ENCODE peak calls at places on chromosomes 13 and 19, in six cellular contexts. One of them, this sample, is unnamed.

GRCh38 chr19:21751379-21751778 is 16.0 kb downstream of the ZNF100 start:
- DNase-seq in tibial nerve: no peak
- DNase-seq in heart left ventricle: no peak
- DNase-seq in IMR-90: peak
- DNase-seq in HCT116: no peak
- DNase-seq in A549: no peak
- DNase-seq in this sample: no peak

GRCh38 chr13:98475521-98475920 is 101.4 kb downstream of the STK24 start:
- DNase-seq in A549: no peak
- DNase-seq in heart left ventricle: no peak
- DNase-seq in tibial nerve: no peak
- DNase-seq in IMR-90: no peak
- DNase-seq in HCT116: no peak
- DNase-seq in this sample: no peak

GRCh38 chr19:23823952-23824389 is 65.3 kb upstream of the ZNF681 start:
- DNase-seq in tibial nerve: no peak
- DNase-seq in A549: peak
- DNase-seq in HCT116: no peak
- DNase-seq in IMR-90: no peak
- DNase-seq in heart left ventricle: no peak
- DNase-seq in this sample: no peak

GRCh38 chr19:38209671-38210457 is 14.2 kb downstream of the DPF1 start:
- DNase-seq in HCT116: no peak
- DNase-seq in tibial nerve: peak
- DNase-seq in A549: no peak
- DNase-seq in IMR-90: peak
- DNase-seq in heart left ventricle: peak
- DNase-seq in this sample: no peak

GRCh38 chr19:17522988-17523872 is 11.8 kb downstream of the PGLS start:
- DNase-seq in heart left ventricle: peak
- DNase-seq in IMR-90: no peak
- DNase-seq in tibial nerve: peak
- DNase-seq in HCT116: no peak
- DNase-seq in A549: no peak
- DNase-seq in this sample: peak

GRCh38 chr19:19263886-19264487 is 9.1 kb downstream of the TM6SF2 start:
- DNase-seq in IMR-90: no peak
- DNase-seq in heart left ventricle: no peak
- DNase-seq in HCT116: no peak
- DNase-seq in tibial nerve: no peak
- DNase-seq in A549: no peak
- DNase-seq in this sample: no peak

GRCh38 chr13:49546559-49546958 is 38.8 kb downstream of the RCBTB1 start:
- DNase-seq in A549: no peak
- DNase-seq in HCT116: no peak
- DNase-seq in heart left ventricle: no peak
- DNase-seq in IMR-90: no peak
- DNase-seq in tibial nerve: no peak
- DNase-seq in this sample: no peak

GRCh38 chr13:95626768-95627167 is 17.7 kb downstream of the DZIP1 start:
- DNase-seq in HCT116: no peak
- DNase-seq in A549: no peak
- DNase-seq in tibial nerve: no peak
- DNase-seq in IMR-90: no peak
- DNase-seq in heart left ventricle: no peak
- DNase-seq in this sample: no peak

GRCh38 chr13:93036380-93036779 is 190.2 kb upstream of the GPC6 start:
- DNase-seq in A549: no peak
- DNase-seq in HCT116: no peak
- DNase-seq in heart left ventricle: no peak
- DNase-seq in tibial nerve: no peak
- DNase-seq in IMR-90: no peak
- DNase-seq in this sample: no peak

GRCh38 chr19:18658366-18658855 is 21.6 kb downstream of the KLHL26 start:
- DNase-seq in heart left ventricle: no peak
- DNase-seq in A549: no peak
- DNase-seq in IMR-90: no peak
- DNase-seq in tibial nerve: no peak
- DNase-seq in HCT116: no peak
- DNase-seq in this sample: no peak

GRCh38 chr13:80979035-80979641 is 638.2 kb upstream of the SPRY2 start:
- DNase-seq in heart left ventricle: peak
- DNase-seq in A549: peak
- DNase-seq in tibial nerve: peak
- DNase-seq in HCT116: peak
- DNase-seq in IMR-90: peak
- DNase-seq in this sample: peak

GRCh38 chr19:2524840-2525723 is 49.2 kb downstream of the GADD45B start:
- DNase-seq in tibial nerve: no peak
- DNase-seq in IMR-90: peak
- DNase-seq in HCT116: peak
- DNase-seq in A549: peak
- DNase-seq in heart left ventricle: peak
- DNase-seq in this sample: no peak

GRCh38 chr13:91185294-91185863 is 162.1 kb upstream of the MIR17HG start:
- DNase-seq in A549: peak
- DNase-seq in heart left ventricle: no peak
- DNase-seq in IMR-90: peak
- DNase-seq in HCT116: peak
- DNase-seq in tibial nerve: no peak
- DNase-seq in this sample: no peak

GRCh38 chr13:106101201-106101600 is 434.3 kb downstream of the EFNB2 start:
- DNase-seq in IMR-90: no peak
- DNase-seq in tibial nerve: no peak
- DNase-seq in heart left ventricle: no peak
- DNase-seq in A549: no peak
- DNase-seq in HCT116: no peak
- DNase-seq in this sample: no peak

GRCh38 chr19:58182577-58182988 is 278 bp upstream of the ZNF274 start:
- DNase-seq in A549: no peak
- DNase-seq in heart left ventricle: no peak
- DNase-seq in IMR-90: no peak
- DNase-seq in HCT116: no peak
- DNase-seq in tibial nerve: no peak
- DNase-seq in this sample: no peak

GRCh38 chr13:29849071-29849541 is 1.3 kb downstream of the UBL3 start:
- DNase-seq in A549: peak
- DNase-seq in IMR-90: peak
- DNase-seq in HCT116: no peak
- DNase-seq in tibial nerve: peak
- DNase-seq in heart left ventricle: no peak
- DNase-seq in this sample: no peak

GRCh38 chr19:38974599-38975213 is 836 bp downstream of the FBXO17 start:
- DNase-seq in HCT116: no peak
- DNase-seq in A549: peak
- DNase-seq in heart left ventricle: no peak
- DNase-seq in tibial nerve: no peak
- DNase-seq in IMR-90: no peak
- DNase-seq in this sample: no peak

GRCh38 chr13:22893777-22894176 is 287.0 kb upstream of the SGCG start:
- DNase-seq in heart left ventricle: no peak
- DNase-seq in IMR-90: no peak
- DNase-seq in A549: no peak
- DNase-seq in HCT116: no peak
- DNase-seq in tibial nerve: no peak
- DNase-seq in this sample: no peak

GRCh38 chr19:28494466-28494865 is 718.5 kb downstream of the UQCRFS1 start:
- DNase-seq in HCT116: no peak
- DNase-seq in IMR-90: no peak
- DNase-seq in A549: no peak
- DNase-seq in heart left ventricle: no peak
- DNase-seq in tibial nerve: no peak
- DNase-seq in this sample: no peak

GRCh38 chr13:86591862-86592261 is 792.6 kb upstream of the SLITRK6 start:
- DNase-seq in tibial nerve: no peak
- DNase-seq in heart left ventricle: no peak
- DNase-seq in HCT116: no peak
- DNase-seq in A549: no peak
- DNase-seq in IMR-90: peak
- DNase-seq in this sample: no peak

GRCh38 chr13:101554420-101555125 is 102.1 kb downstream of the ITGBL1 start:
- DNase-seq in tibial nerve: no peak
- DNase-seq in IMR-90: no peak
- DNase-seq in A549: no peak
- DNase-seq in heart left ventricle: no peak
- DNase-seq in HCT116: no peak
- DNase-seq in this sample: no peak

GRCh38 chr19:52896431-52897148 is 845 bp downstream of the ZNF320 start:
- DNase-seq in heart left ventricle: peak
- DNase-seq in HCT116: no peak
- DNase-seq in IMR-90: peak
- DNase-seq in tibial nerve: peak
- DNase-seq in A549: no peak
- DNase-seq in this sample: no peak

GRCh38 chr19:52889931-52890330 is 7.5 kb downstream of the ZNF320 start:
- DNase-seq in IMR-90: no peak
- DNase-seq in tibial nerve: no peak
- DNase-seq in HCT116: no peak
- DNase-seq in heart left ventricle: no peak
- DNase-seq in A549: no peak
- DNase-seq in this sample: no peak

GRCh38 chr19:52889076-52889475 is 8.4 kb downstream of the ZNF320 start:
- DNase-seq in IMR-90: no peak
- DNase-seq in HCT116: no peak
- DNase-seq in heart left ventricle: no peak
- DNase-seq in tibial nerve: no peak
- DNase-seq in A549: no peak
- DNase-seq in this sample: no peak

DNA sequence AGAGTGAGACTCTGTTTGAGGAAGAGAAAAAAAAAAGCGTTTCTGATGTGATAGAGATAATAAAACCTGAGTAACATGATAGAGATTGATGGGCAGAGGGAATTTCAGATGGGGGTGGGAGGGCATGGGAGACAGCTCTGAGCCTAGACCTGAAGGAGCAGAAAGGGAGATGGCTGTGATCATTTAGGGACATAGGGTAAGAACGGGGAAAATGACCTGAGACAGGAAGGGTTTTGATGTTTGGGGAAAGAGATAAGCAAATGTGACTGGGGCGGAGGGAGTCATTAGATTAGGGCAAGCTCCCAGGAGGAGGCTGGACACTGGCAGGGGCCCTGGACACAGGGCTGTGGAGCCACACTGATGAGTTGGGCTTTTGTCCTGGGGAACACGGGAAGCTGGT is 6.1 kb downstream of the ZNF320 start:
- DNase-seq in HCT116: no peak
- DNase-seq in heart left ventricle: no peak
- DNase-seq in tibial nerve: no peak
- DNase-seq in A549: no peak
- DNase-seq in IMR-90: no peak
- DNase-seq in this sample: no peak
- TF ChIP-seq POLR2A in HCT116: no peak
- TF ChIP-seq POLR2A in heart left ventricle: no peak
- TF ChIP-seq POLR2A in tibial nerve: no peak
- TF ChIP-seq POLR2A in A549: no peak
- TF ChIP-seq POLR2A in IMR-90: no peak
- TF ChIP-seq POLR2A in this sample: no peak

DNA sequence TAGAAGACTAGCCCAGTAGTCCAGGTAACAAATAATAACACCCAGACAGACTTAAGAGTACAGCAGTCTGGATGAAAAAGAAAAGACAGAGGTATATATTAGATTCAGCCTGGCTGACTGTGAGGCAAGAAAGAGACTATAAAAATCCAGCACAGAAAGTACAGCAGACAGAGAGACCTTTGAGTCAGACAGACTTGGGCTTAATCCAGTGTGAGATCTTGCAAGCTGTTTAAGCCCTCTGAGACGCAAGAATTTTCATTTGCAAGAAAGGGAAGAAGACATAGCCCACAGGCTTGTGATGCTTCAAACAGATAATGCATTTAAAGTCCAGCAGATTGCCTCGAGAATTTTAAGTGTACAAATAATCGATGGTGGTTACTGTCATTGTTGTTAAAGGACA is 471.4 kb downstream of the LIG4 start:
- DNase-seq in IMR-90: peak
- DNase-seq in tibial nerve: no peak
- DNase-seq in heart left ventricle: no peak
- DNase-seq in HCT116: no peak
- DNase-seq in A549: no peak
- DNase-seq in this sample: no peak
- H3K4me3 ChIP-seq in IMR-90: no peak
- H3K4me3 ChIP-seq in tibial nerve: no peak
- H3K4me3 ChIP-seq in heart left ventricle: no peak
- H3K4me3 ChIP-seq in HCT116: no peak
- H3K4me3 ChIP-seq in A549: no peak
- H3K4me3 ChIP-seq in this sample: no peak

DNA sequence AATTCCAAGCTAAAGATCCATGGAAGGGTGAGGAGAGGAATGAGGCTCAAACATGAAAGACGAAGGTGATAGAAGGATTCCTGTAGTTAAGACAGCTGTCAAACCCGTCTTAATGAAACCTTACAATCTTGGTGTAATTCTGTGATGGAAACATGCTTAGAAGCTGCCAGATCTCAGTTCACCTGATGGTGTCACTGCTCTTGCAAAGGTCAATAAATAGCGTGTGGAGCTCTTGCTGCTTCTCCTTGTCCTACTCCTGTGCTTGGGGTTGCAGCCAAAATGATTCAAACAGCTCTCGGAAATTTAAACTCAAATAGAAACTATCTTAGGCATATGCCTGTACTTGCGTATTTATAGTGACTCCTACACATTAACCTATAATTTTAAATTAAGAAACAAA is 1705.0 kb downstream of the OLFM4 start:
- DNase-seq in HCT116: no peak
- DNase-seq in A549: peak
- DNase-seq in tibial nerve: no peak
- DNase-seq in IMR-90: no peak
- DNase-seq in heart left ventricle: no peak
- DNase-seq in this sample: no peak
- TF ChIP-seq POLR2A in HCT116: no peak
- TF ChIP-seq POLR2A in A549: no peak
- TF ChIP-seq POLR2A in tibial nerve: no peak
- TF ChIP-seq POLR2A in IMR-90: no peak
- TF ChIP-seq POLR2A in heart left ventricle: no peak
- TF ChIP-seq POLR2A in this sample: no peak

DNA sequence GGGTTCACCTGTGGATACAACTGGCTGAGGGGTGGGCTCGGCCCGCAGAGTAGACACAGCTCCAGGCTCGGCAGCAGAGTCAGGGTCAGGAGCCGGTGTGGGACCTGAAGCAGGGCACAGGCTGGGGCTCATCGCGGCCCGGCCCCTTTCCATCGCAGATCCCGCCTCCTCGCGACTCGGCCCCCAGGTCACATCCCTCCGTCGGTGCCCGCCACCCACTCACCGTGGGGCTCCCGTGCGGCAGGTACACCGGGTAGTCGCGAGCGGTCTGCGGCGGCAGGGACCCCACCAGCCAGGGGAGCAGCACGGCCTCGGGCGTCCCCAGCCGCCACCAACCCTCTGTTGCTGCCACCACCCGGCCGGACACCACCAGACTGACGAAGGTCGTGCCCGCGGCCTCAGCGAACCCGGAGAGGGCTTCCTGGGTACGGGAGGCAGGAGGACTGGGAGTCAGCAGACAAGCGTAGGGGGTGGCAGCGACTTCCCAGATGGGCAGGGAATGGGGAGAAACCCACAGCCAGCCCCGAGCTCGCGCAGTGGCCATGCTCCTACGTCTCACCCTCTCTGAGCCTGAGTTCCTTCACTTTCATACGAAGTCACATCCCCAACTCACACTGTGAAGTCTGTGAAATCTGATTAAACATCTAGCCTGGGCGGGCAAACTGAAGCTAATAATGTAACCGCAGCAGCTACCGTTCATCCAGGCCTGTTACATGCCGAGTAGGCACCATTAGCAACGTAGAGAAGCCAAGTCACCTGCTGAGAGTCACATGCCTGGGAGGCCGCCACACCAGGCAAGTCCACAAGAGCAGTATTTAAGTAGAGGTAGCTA is 3.7 kb downstream of the FUZ start:
- DNase-seq in IMR-90: no peak
- DNase-seq in heart left ventricle: peak
- DNase-seq in A549: peak
- DNase-seq in tibial nerve: peak
- DNase-seq in HCT116: no peak
- DNase-seq in this sample: peak
- H3K4me3 ChIP-seq in IMR-90: peak
- H3K4me3 ChIP-seq in heart left ventricle: peak
- H3K4me3 ChIP-seq in A549: peak
- H3K4me3 ChIP-seq in tibial nerve: peak
- H3K4me3 ChIP-seq in HCT116: peak
- H3K4me3 ChIP-seq in this sample: peak